ENCODE peak calls at places on chromosomes 2 and 18, in seven cellular contexts. One of them, this sample, is unnamed.
A peak's percentile ranks its signal among the peaks of the same experiment; 100 is the strongest.

GRCh38 chr2:54212456-54212855 is 43.6 kb downstream of the TSPYL6 start:
- DNase-seq in retinal pigment epithelial cell: peak; percentile 93
- DNase-seq in suprapubic skin: no peak
- DNase-seq in germinal center: no peak
- DNase-seq in M059J: peak; percentile 94
- DNase-seq in stimulated activated CD8-positive, alpha-beta memory T cell treated with anti-CD3 and anti-CD28 coated beads, Interleukin-15, amount 100 ng/mL, for 1 hour: no peak
- DNase-seq in occipital lobe: no peak
- DNase-seq in this sample: no peak

GRCh38 chr18:3453540-3454364 is 3.8 kb downstream of the TGIF1 start:
- DNase-seq in retinal pigment epithelial cell: no peak
- DNase-seq in suprapubic skin: peak; percentile 87
- DNase-seq in germinal center: no peak
- DNase-seq in M059J: peak; percentile 95
- DNase-seq in stimulated activated CD8-positive, alpha-beta memory T cell treated with anti-CD3 and anti-CD28 coated beads, Interleukin-15, amount 100 ng/mL, for 1 hour: no peak
- DNase-seq in occipital lobe: no peak
- DNase-seq in this sample: peak; percentile 68

GRCh38 chr2:48131503-48132293 is 225.4 kb upstream of the FBXO11 start:
- DNase-seq in retinal pigment epithelial cell: peak; percentile 82
- DNase-seq in suprapubic skin: no peak
- DNase-seq in germinal center: no peak
- DNase-seq in M059J: peak; percentile 54
- DNase-seq in stimulated activated CD8-positive, alpha-beta memory T cell treated with anti-CD3 and anti-CD28 coated beads, Interleukin-15, amount 100 ng/mL, for 1 hour: no peak
- DNase-seq in occipital lobe: no peak
- DNase-seq in this sample: no peak

GRCh38 chr2:98333922-98334321 is 12.3 kb upstream of the CNGA3 start:
- DNase-seq in retinal pigment epithelial cell: no peak
- DNase-seq in suprapubic skin: no peak
- DNase-seq in germinal center: no peak
- DNase-seq in M059J: peak; percentile 13
- DNase-seq in stimulated activated CD8-positive, alpha-beta memory T cell treated with anti-CD3 and anti-CD28 coated beads, Interleukin-15, amount 100 ng/mL, for 1 hour: no peak
- DNase-seq in occipital lobe: no peak
- DNase-seq in this sample: no peak

GRCh38 chr2:225032249-225032648 is 10.0 kb downstream of the DOCK10 start:
- DNase-seq in retinal pigment epithelial cell: no peak
- DNase-seq in suprapubic skin: no peak
- DNase-seq in germinal center: no peak
- DNase-seq in M059J: no peak
- DNase-seq in stimulated activated CD8-positive, alpha-beta memory T cell treated with anti-CD3 and anti-CD28 coated beads, Interleukin-15, amount 100 ng/mL, for 1 hour: no peak
- DNase-seq in occipital lobe: no peak
- DNase-seq in this sample: no peak

GRCh38 chr2:37376421-37377186 is 32.2 kb downstream of the QPCT start:
- DNase-seq in retinal pigment epithelial cell: no peak
- DNase-seq in suprapubic skin: peak; percentile 83
- DNase-seq in germinal center: peak; percentile 59
- DNase-seq in M059J: peak; percentile 97
- DNase-seq in stimulated activated CD8-positive, alpha-beta memory T cell treated with anti-CD3 and anti-CD28 coated beads, Interleukin-15, amount 100 ng/mL, for 1 hour: no peak
- DNase-seq in occipital lobe: no peak
- DNase-seq in this sample: peak; percentile 70

GRCh38 chr18:62586148-62586774 is 63.4 kb downstream of the ZCCHC2 start:
- DNase-seq in retinal pigment epithelial cell: peak; percentile 20
- DNase-seq in suprapubic skin: no peak
- DNase-seq in germinal center: peak; percentile 65
- DNase-seq in M059J: peak; percentile 60
- DNase-seq in stimulated activated CD8-positive, alpha-beta memory T cell treated with anti-CD3 and anti-CD28 coated beads, Interleukin-15, amount 100 ng/mL, for 1 hour: peak; percentile 14
- DNase-seq in occipital lobe: peak; percentile 62
- DNase-seq in this sample: peak; percentile 44

GRCh38 chr2:112750560-112750843 is 13.9 kb downstream of the CKAP2L start:
- DNase-seq in retinal pigment epithelial cell: no peak
- DNase-seq in suprapubic skin: no peak
- DNase-seq in germinal center: no peak
- DNase-seq in M059J: peak; percentile 48
- DNase-seq in stimulated activated CD8-positive, alpha-beta memory T cell treated with anti-CD3 and anti-CD28 coated beads, Interleukin-15, amount 100 ng/mL, for 1 hour: no peak
- DNase-seq in occipital lobe: no peak
- DNase-seq in this sample: no peak

GRCh38 chr2:108412995-108413726 is 35.4 kb downstream of the SULT1C4 start:
- DNase-seq in retinal pigment epithelial cell: no peak
- DNase-seq in suprapubic skin: no peak
- DNase-seq in germinal center: no peak
- DNase-seq in M059J: peak; percentile 99
- DNase-seq in stimulated activated CD8-positive, alpha-beta memory T cell treated with anti-CD3 and anti-CD28 coated beads, Interleukin-15, amount 100 ng/mL, for 1 hour: no peak
- DNase-seq in occipital lobe: no peak
- DNase-seq in this sample: no peak

GRCh38 chr2:70790079-70790963 is at the start of gene FIGLA:
- DNase-seq in retinal pigment epithelial cell: no peak
- DNase-seq in suprapubic skin: no peak
- DNase-seq in germinal center: no peak
- DNase-seq in M059J: no peak
- DNase-seq in stimulated activated CD8-positive, alpha-beta memory T cell treated with anti-CD3 and anti-CD28 coated beads, Interleukin-15, amount 100 ng/mL, for 1 hour: no peak
- DNase-seq in occipital lobe: no peak
- DNase-seq in this sample: no peak

GRCh38 chr2:235247001-235247400 is 246.8 kb upstream of the AGAP1 start:
- DNase-seq in retinal pigment epithelial cell: no peak
- DNase-seq in suprapubic skin: no peak
- DNase-seq in germinal center: no peak
- DNase-seq in M059J: no peak
- DNase-seq in stimulated activated CD8-positive, alpha-beta memory T cell treated with anti-CD3 and anti-CD28 coated beads, Interleukin-15, amount 100 ng/mL, for 1 hour: no peak
- DNase-seq in occipital lobe: no peak
- DNase-seq in this sample: no peak

GRCh38 chr18:2526320-2526719 is 45.0 kb downstream of the METTL4 start:
- DNase-seq in retinal pigment epithelial cell: no peak
- DNase-seq in suprapubic skin: no peak
- DNase-seq in germinal center: no peak
- DNase-seq in M059J: no peak
- DNase-seq in stimulated activated CD8-positive, alpha-beta memory T cell treated with anti-CD3 and anti-CD28 coated beads, Interleukin-15, amount 100 ng/mL, for 1 hour: no peak
- DNase-seq in occipital lobe: no peak
- DNase-seq in this sample: no peak

GRCh38 chr2:239173301-239173700 is 227.5 kb downstream of the HDAC4 start:
- DNase-seq in retinal pigment epithelial cell: no peak
- DNase-seq in suprapubic skin: no peak
- DNase-seq in germinal center: no peak
- DNase-seq in M059J: no peak
- DNase-seq in stimulated activated CD8-positive, alpha-beta memory T cell treated with anti-CD3 and anti-CD28 coated beads, Interleukin-15, amount 100 ng/mL, for 1 hour: no peak
- DNase-seq in occipital lobe: no peak
- DNase-seq in this sample: no peak

GRCh38 chr2:218691234-218691633 is 19.3 kb downstream of the STK36 start:
- DNase-seq in retinal pigment epithelial cell: no peak
- DNase-seq in suprapubic skin: no peak
- DNase-seq in germinal center: no peak
- DNase-seq in M059J: peak; percentile 47
- DNase-seq in stimulated activated CD8-positive, alpha-beta memory T cell treated with anti-CD3 and anti-CD28 coated beads, Interleukin-15, amount 100 ng/mL, for 1 hour: no peak
- DNase-seq in occipital lobe: no peak
- DNase-seq in this sample: no peak

GRCh38 chr2:237025090-237025865 is 60.4 kb upstream of the COPS8 start:
- DNase-seq in retinal pigment epithelial cell: peak; percentile 19
- DNase-seq in suprapubic skin: no peak
- DNase-seq in germinal center: no peak
- DNase-seq in M059J: peak; percentile 86
- DNase-seq in stimulated activated CD8-positive, alpha-beta memory T cell treated with anti-CD3 and anti-CD28 coated beads, Interleukin-15, amount 100 ng/mL, for 1 hour: no peak
- DNase-seq in occipital lobe: no peak
- DNase-seq in this sample: peak; percentile 61

GRCh38 chr2:37585982-37586621 is 85.3 kb downstream of the CDC42EP3 start:
- DNase-seq in retinal pigment epithelial cell: no peak
- DNase-seq in suprapubic skin: peak; percentile 78
- DNase-seq in germinal center: no peak
- DNase-seq in M059J: peak; percentile 95
- DNase-seq in stimulated activated CD8-positive, alpha-beta memory T cell treated with anti-CD3 and anti-CD28 coated beads, Interleukin-15, amount 100 ng/mL, for 1 hour: peak; percentile 45
- DNase-seq in occipital lobe: no peak
- DNase-seq in this sample: no peak

GRCh38 chr2:230898016-230898415 is 27.0 kb downstream of the GPR55 start:
- DNase-seq in retinal pigment epithelial cell: no peak
- DNase-seq in suprapubic skin: no peak
- DNase-seq in germinal center: no peak
- DNase-seq in M059J: no peak
- DNase-seq in stimulated activated CD8-positive, alpha-beta memory T cell treated with anti-CD3 and anti-CD28 coated beads, Interleukin-15, amount 100 ng/mL, for 1 hour: no peak
- DNase-seq in occipital lobe: no peak
- DNase-seq in this sample: no peak

GRCh38 chr18:73879771-73880170 is 267.9 kb downstream of the FBXO15 start:
- DNase-seq in retinal pigment epithelial cell: peak; percentile 13
- DNase-seq in suprapubic skin: no peak
- DNase-seq in germinal center: no peak
- DNase-seq in M059J: peak; percentile 49
- DNase-seq in stimulated activated CD8-positive, alpha-beta memory T cell treated with anti-CD3 and anti-CD28 coated beads, Interleukin-15, amount 100 ng/mL, for 1 hour: no peak
- DNase-seq in occipital lobe: no peak
- DNase-seq in this sample: no peak